ENCODE peak calls at places on chromosomes 11 and 22, in seven cellular contexts. One of them, this sample, is unnamed.

GRCh38 chr11:59918494-59918893 is 19.7 kb upstream of the OOSP1 start:
- DNase-seq in fibroblast of the aortic adventitia: peak
- DNase-seq in GM23248: peak
- DNase-seq in heart left ventricle: no peak
- DNase-seq in left ventricle myocardium inferior: no peak
- DNase-seq in upper lobe of right lung: no peak
- DNase-seq in OCI-LY7: no peak
- DNase-seq in this sample: peak

GRCh38 chr11:42996742-42997307 is 315.0 kb upstream of the API5 start:
- DNase-seq in fibroblast of the aortic adventitia: no peak
- DNase-seq in GM23248: no peak
- DNase-seq in heart left ventricle: no peak
- DNase-seq in left ventricle myocardium inferior: peak
- DNase-seq in upper lobe of right lung: no peak
- DNase-seq in OCI-LY7: no peak
- DNase-seq in this sample: no peak

GRCh38 chr22:50530857-50531545 is 1.2 kb upstream of the TYMP start:
- DNase-seq in fibroblast of the aortic adventitia: peak
- DNase-seq in GM23248: peak
- DNase-seq in heart left ventricle: peak
- DNase-seq in left ventricle myocardium inferior: peak
- DNase-seq in upper lobe of right lung: peak
- DNase-seq in OCI-LY7: peak
- DNase-seq in this sample: no peak

GRCh38 chr22:38305481-38306448 is 11.5 kb downstream of the CSNK1E start:
- DNase-seq in fibroblast of the aortic adventitia: peak
- DNase-seq in GM23248: peak
- DNase-seq in heart left ventricle: no peak
- DNase-seq in left ventricle myocardium inferior: no peak
- DNase-seq in upper lobe of right lung: no peak
- DNase-seq in OCI-LY7: peak
- DNase-seq in this sample: no peak

GRCh38 chr11:126317681-126318641 is 14.1 kb downstream of the DCPS start:
- DNase-seq in fibroblast of the aortic adventitia: peak
- DNase-seq in GM23248: peak
- DNase-seq in heart left ventricle: peak
- DNase-seq in left ventricle myocardium inferior: peak
- DNase-seq in upper lobe of right lung: peak
- DNase-seq in OCI-LY7: no peak
- DNase-seq in this sample: peak

GRCh38 chr11:9982127-9982795 is 311.8 kb downstream of the SBF2 start:
- DNase-seq in fibroblast of the aortic adventitia: no peak
- DNase-seq in GM23248: peak
- DNase-seq in heart left ventricle: no peak
- DNase-seq in left ventricle myocardium inferior: no peak
- DNase-seq in upper lobe of right lung: no peak
- DNase-seq in OCI-LY7: no peak
- DNase-seq in this sample: no peak

GRCh38 chr11:111878385-111878765 is 590 bp downstream of the FDXACB1 start:
- DNase-seq in fibroblast of the aortic adventitia: peak
- DNase-seq in GM23248: peak
- DNase-seq in heart left ventricle: no peak
- DNase-seq in left ventricle myocardium inferior: no peak
- DNase-seq in upper lobe of right lung: no peak
- DNase-seq in OCI-LY7: no peak
- DNase-seq in this sample: no peak

GRCh38 chr11:106695506-106695905 is 322.8 kb downstream of the GUCY1A2 start:
- DNase-seq in fibroblast of the aortic adventitia: peak
- DNase-seq in GM23248: peak
- DNase-seq in heart left ventricle: no peak
- DNase-seq in left ventricle myocardium inferior: no peak
- DNase-seq in upper lobe of right lung: no peak
- DNase-seq in OCI-LY7: no peak
- DNase-seq in this sample: peak

GRCh38 chr11:12704049-12704448 is 29.8 kb downstream of the TEAD1 start:
- DNase-seq in fibroblast of the aortic adventitia: peak
- DNase-seq in GM23248: no peak
- DNase-seq in heart left ventricle: no peak
- DNase-seq in left ventricle myocardium inferior: no peak
- DNase-seq in upper lobe of right lung: no peak
- DNase-seq in OCI-LY7: no peak
- DNase-seq in this sample: no peak

GRCh38 chr22:39444937-39445465 is 11.8 kb upstream of the MGAT3 start:
- DNase-seq in fibroblast of the aortic adventitia: no peak
- DNase-seq in GM23248: no peak
- DNase-seq in heart left ventricle: no peak
- DNase-seq in left ventricle myocardium inferior: no peak
- DNase-seq in upper lobe of right lung: no peak
- DNase-seq in OCI-LY7: no peak
- DNase-seq in this sample: no peak

GRCh38 chr11:31720225-31720624 is 90.9 kb downstream of the PAX6 start:
- DNase-seq in fibroblast of the aortic adventitia: no peak
- DNase-seq in GM23248: no peak
- DNase-seq in heart left ventricle: no peak
- DNase-seq in left ventricle myocardium inferior: no peak
- DNase-seq in upper lobe of right lung: no peak
- DNase-seq in OCI-LY7: no peak
- DNase-seq in this sample: no peak

GRCh38 chr22:46043816-46044717 is 67.1 kb upstream of the WNT7B start:
- DNase-seq in fibroblast of the aortic adventitia: peak
- DNase-seq in GM23248: peak
- DNase-seq in heart left ventricle: peak
- DNase-seq in left ventricle myocardium inferior: peak
- DNase-seq in upper lobe of right lung: peak
- DNase-seq in OCI-LY7: peak
- DNase-seq in this sample: no peak

GRCh38 chr11:82680252-82680651 is 53.4 kb downstream of the FAM181B start:
- DNase-seq in fibroblast of the aortic adventitia: no peak
- DNase-seq in GM23248: no peak
- DNase-seq in heart left ventricle: no peak
- DNase-seq in left ventricle myocardium inferior: no peak
- DNase-seq in upper lobe of right lung: no peak
- DNase-seq in OCI-LY7: no peak
- DNase-seq in this sample: no peak

GRCh38 chr22:49826603-49827306 is 918 bp downstream of the BRD1 start:
- DNase-seq in fibroblast of the aortic adventitia: peak
- DNase-seq in GM23248: peak
- DNase-seq in heart left ventricle: peak
- DNase-seq in left ventricle myocardium inferior: peak
- DNase-seq in upper lobe of right lung: peak
- DNase-seq in OCI-LY7: peak
- DNase-seq in this sample: no peak

GRCh38 chr11:122069946-122070345 is 46.1 kb downstream of the BLID start:
- DNase-seq in fibroblast of the aortic adventitia: peak
- DNase-seq in GM23248: peak
- DNase-seq in heart left ventricle: peak
- DNase-seq in left ventricle myocardium inferior: peak
- DNase-seq in upper lobe of right lung: no peak
- DNase-seq in OCI-LY7: no peak
- DNase-seq in this sample: peak

GRCh38 chr11:79100093-79100704 is 340.6 kb downstream of the TENM4 start:
- DNase-seq in fibroblast of the aortic adventitia: peak
- DNase-seq in GM23248: peak
- DNase-seq in heart left ventricle: no peak
- DNase-seq in left ventricle myocardium inferior: no peak
- DNase-seq in upper lobe of right lung: no peak
- DNase-seq in OCI-LY7: peak
- DNase-seq in this sample: no peak

GRCh38 chr11:119100246-119100959 is 1.2 kb downstream of the DPAGT1 start:
- DNase-seq in fibroblast of the aortic adventitia: peak
- DNase-seq in GM23248: peak
- DNase-seq in heart left ventricle: no peak
- DNase-seq in left ventricle myocardium inferior: no peak
- DNase-seq in upper lobe of right lung: no peak
- DNase-seq in OCI-LY7: no peak
- DNase-seq in this sample: no peak

GRCh38 chr11:123188508-123189165 is 6.4 kb downstream of the CLMP start:
- DNase-seq in fibroblast of the aortic adventitia: peak
- DNase-seq in GM23248: peak
- DNase-seq in heart left ventricle: no peak
- DNase-seq in left ventricle myocardium inferior: no peak
- DNase-seq in upper lobe of right lung: no peak
- DNase-seq in OCI-LY7: no peak
- DNase-seq in this sample: peak

GRCh38 chr11:3104961-3105790 is 48.0 kb upstream of the CARS1 start:
- DNase-seq in fibroblast of the aortic adventitia: no peak
- DNase-seq in GM23248: no peak
- DNase-seq in heart left ventricle: no peak
- DNase-seq in left ventricle myocardium inferior: no peak
- DNase-seq in upper lobe of right lung: peak
- DNase-seq in OCI-LY7: no peak
- DNase-seq in this sample: no peak

GRCh38 chr11:123166095-123166559 is 28.9 kb downstream of the CLMP start:
- DNase-seq in fibroblast of the aortic adventitia: peak
- DNase-seq in GM23248: peak
- DNase-seq in heart left ventricle: no peak
- DNase-seq in left ventricle myocardium inferior: peak
- DNase-seq in upper lobe of right lung: peak
- DNase-seq in OCI-LY7: peak
- DNase-seq in this sample: no peak

GRCh38 chr11:69094915-69095290 is 46.2 kb downstream of the TPCN2 start:
- DNase-seq in fibroblast of the aortic adventitia: no peak
- DNase-seq in GM23248: no peak
- DNase-seq in heart left ventricle: no peak
- DNase-seq in left ventricle myocardium inferior: no peak
- DNase-seq in upper lobe of right lung: no peak
- DNase-seq in OCI-LY7: no peak
- DNase-seq in this sample: no peak

GRCh38 chr11:107704432-107704831 is 7.4 kb downstream of the SLN start:
- DNase-seq in fibroblast of the aortic adventitia: peak
- DNase-seq in GM23248: peak
- DNase-seq in heart left ventricle: no peak
- DNase-seq in left ventricle myocardium inferior: no peak
- DNase-seq in upper lobe of right lung: no peak
- DNase-seq in OCI-LY7: no peak
- DNase-seq in this sample: peak

GRCh38 chr22:22788460-22789037 is 99.1 kb upstream of the IGLL5 start:
- DNase-seq in fibroblast of the aortic adventitia: no peak
- DNase-seq in GM23248: no peak
- DNase-seq in heart left ventricle: no peak
- DNase-seq in left ventricle myocardium inferior: no peak
- DNase-seq in upper lobe of right lung: no peak
- DNase-seq in OCI-LY7: no peak
- DNase-seq in this sample: no peak

GRCh38 chr11:48880021-48880441 is 103.7 kb downstream of the TRIM51G start:
- DNase-seq in fibroblast of the aortic adventitia: no peak
- DNase-seq in GM23248: no peak
- DNase-seq in heart left ventricle: no peak
- DNase-seq in left ventricle myocardium inferior: peak
- DNase-seq in upper lobe of right lung: peak
- DNase-seq in OCI-LY7: no peak
- DNase-seq in this sample: no peak

DNA sequence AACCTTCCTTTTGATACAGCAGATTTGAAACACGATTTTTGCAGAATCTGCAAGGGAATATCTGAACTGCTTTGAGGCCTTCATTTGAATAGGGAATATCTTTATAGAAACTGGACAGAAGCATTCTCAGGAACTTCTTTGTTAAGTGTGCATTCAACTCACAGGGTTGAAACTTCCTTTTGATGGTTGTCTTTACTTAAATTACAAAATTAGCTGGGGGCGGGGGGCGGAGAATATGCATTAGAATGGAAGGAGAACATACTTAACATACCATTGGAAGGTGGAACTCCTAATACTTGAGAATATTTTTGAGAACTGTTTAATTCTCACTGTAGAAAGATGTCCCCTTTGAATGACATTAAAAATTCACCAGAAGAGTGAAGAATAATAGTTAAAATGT is 104.4 kb downstream of the TRIM51G start:
- DNase-seq in fibroblast of the aortic adventitia: no peak
- DNase-seq in GM23248: no peak
- DNase-seq in heart left ventricle: no peak
- DNase-seq in left ventricle myocardium inferior: no peak
- DNase-seq in upper lobe of right lung: no peak
- DNase-seq in OCI-LY7: no peak
- DNase-seq in this sample: no peak
- H3K4me3 ChIP-seq in fibroblast of the aortic adventitia: no peak
- H3K4me3 ChIP-seq in GM23248: no peak
- H3K4me3 ChIP-seq in heart left ventricle: no peak
- H3K4me3 ChIP-seq in left ventricle myocardium inferior: no peak
- H3K4me3 ChIP-seq in upper lobe of right lung: no peak
- H3K4me3 ChIP-seq in OCI-LY7: no peak
- H3K4me3 ChIP-seq in this sample: no peak

GRCh38 chr22:33853200-33854097 is 66.8 kb downstream of the LARGE1 start:
- DNase-seq in fibroblast of the aortic adventitia: peak
- DNase-seq in GM23248: peak
- DNase-seq in heart left ventricle: peak
- DNase-seq in left ventricle myocardium inferior: peak
- DNase-seq in upper lobe of right lung: peak
- DNase-seq in OCI-LY7: peak
- DNase-seq in this sample: peak
- H3K4me3 ChIP-seq in fibroblast of the aortic adventitia: peak
- H3K4me3 ChIP-seq in GM23248: peak
- H3K4me3 ChIP-seq in heart left ventricle: peak
- H3K4me3 ChIP-seq in left ventricle myocardium inferior: peak
- H3K4me3 ChIP-seq in upper lobe of right lung: peak
- H3K4me3 ChIP-seq in OCI-LY7: peak
- H3K4me3 ChIP-seq in this sample: peak

DNA sequence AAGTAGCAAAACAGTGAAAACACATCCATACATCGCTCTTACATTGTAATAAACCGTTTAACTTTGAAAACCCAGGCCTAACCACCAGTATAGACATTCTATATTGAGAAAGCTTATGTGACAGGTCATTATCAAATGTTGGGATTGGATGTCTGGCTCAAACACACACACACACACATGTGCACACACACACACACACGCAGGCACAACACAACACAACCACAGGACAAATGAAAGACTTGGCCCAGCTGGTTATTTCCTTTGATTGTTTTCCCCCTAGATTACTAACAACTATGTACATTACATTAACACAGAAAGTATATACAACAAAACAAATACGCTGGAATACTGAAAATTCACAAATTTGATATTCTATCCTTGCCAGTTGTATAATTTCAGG is 119.7 kb downstream of the APOL5 start:
- DNase-seq in fibroblast of the aortic adventitia: peak
- DNase-seq in GM23248: no peak
- DNase-seq in heart left ventricle: no peak
- DNase-seq in left ventricle myocardium inferior: no peak
- DNase-seq in upper lobe of right lung: no peak
- DNase-seq in OCI-LY7: no peak
- DNase-seq in this sample: no peak
- H3K4me3 ChIP-seq in fibroblast of the aortic adventitia: peak
- H3K4me3 ChIP-seq in GM23248: peak
- H3K4me3 ChIP-seq in heart left ventricle: no peak
- H3K4me3 ChIP-seq in left ventricle myocardium inferior: no peak
- H3K4me3 ChIP-seq in upper lobe of right lung: no peak
- H3K4me3 ChIP-seq in OCI-LY7: peak
- H3K4me3 ChIP-seq in this sample: peak

DNA sequence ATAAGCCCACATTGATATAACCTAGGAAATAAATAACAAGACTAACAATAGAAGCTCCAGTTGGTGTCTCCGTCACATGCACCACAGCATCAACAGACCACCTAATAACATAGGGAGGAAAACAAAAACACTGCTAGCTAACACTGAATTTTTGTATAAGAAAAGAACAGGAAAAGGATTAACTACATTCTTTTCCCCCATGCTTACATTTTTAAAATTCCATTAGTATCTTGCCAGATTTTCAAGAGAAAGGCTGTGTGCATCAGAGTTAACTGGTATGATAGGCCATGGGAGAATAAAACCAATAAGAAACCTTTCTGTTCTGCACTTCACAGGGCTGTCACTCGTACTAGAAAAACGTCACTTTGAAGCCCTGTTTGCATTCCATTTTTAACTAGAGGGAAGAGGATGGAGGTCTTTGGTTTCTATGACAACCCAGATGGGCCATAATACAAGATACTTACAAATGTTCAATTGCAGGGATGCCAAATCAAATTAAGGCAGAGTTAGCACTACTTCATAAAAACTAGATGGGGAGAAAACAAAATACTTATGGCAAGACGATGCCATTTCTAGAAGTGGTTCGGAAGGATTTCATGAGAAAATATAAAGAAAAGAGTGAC is 79.1 kb downstream of the LARGE2 start:
- DNase-seq in fibroblast of the aortic adventitia: peak
- DNase-seq in GM23248: peak
- DNase-seq in heart left ventricle: no peak
- DNase-seq in left ventricle myocardium inferior: no peak
- DNase-seq in upper lobe of right lung: no peak
- DNase-seq in OCI-LY7: no peak
- DNase-seq in this sample: no peak
- H3K4me3 ChIP-seq in fibroblast of the aortic adventitia: no peak
- H3K4me3 ChIP-seq in GM23248: peak
- H3K4me3 ChIP-seq in heart left ventricle: no peak
- H3K4me3 ChIP-seq in left ventricle myocardium inferior: no peak
- H3K4me3 ChIP-seq in upper lobe of right lung: no peak
- H3K4me3 ChIP-seq in OCI-LY7: no peak
- H3K4me3 ChIP-seq in this sample: no peak